ENCODE peak calls at places on chromosomes 7 and 10, in four cellular contexts. H is IMR-90, G is spleen, Q is testis. Z is an unnamed sample.

GRCh38 chr7:151459726-151460473 is 20.0 kb upstream of the CRYGN start:
- DNase-seq in H (peak), G (no peak), Q (peak), Z (peak)

GRCh38 chr7:7577888-7578287 is 11.2 kb downstream of the MIOS start:
- DNase-seq in H (no peak), G (no peak), Q (no peak), Z (no peak)

GRCh38 chr10:80322158-80322557 is 32.7 kb upstream of the MAT1A start:
- DNase-seq in H (no peak), G (no peak), Q (no peak), Z (no peak)

GRCh38 chr7:27150568-27151340 is 1.6 kb downstream of the HOXA3 start:
- DNase-seq in H (peak), G (peak), Q (peak), Z (peak)

GRCh38 chr10:122854648-122855047 is 9.0 kb upstream of the CUZD1 start:
- DNase-seq in H (peak), G (no peak), Q (no peak), Z (no peak)

GRCh38 chr10:78600121-78600665 is 468.6 kb upstream of the ZMIZ1 start:
- DNase-seq in H (no peak), G (no peak), Q (no peak), Z (no peak)

GRCh38 chr10:71974489-71975011 is 10.4 kb downstream of the CHST3 start:
- DNase-seq in H (peak), G (peak), Q (no peak), Z (peak)

GRCh38 chr10:79295593-79295992 is 51.7 kb upstream of the PPIF start:
- DNase-seq in H (no peak), G (peak), Q (no peak), Z (no peak)

GRCh38 chr7:69928609-69929008 is 330.3 kb downstream of the AUTS2 start:
- DNase-seq in H (no peak), G (no peak), Q (no peak), Z (no peak)

GRCh38 chr7:94975316-94975715 is 67.9 kb downstream of the PPP1R9A start:
- DNase-seq in H (no peak), G (no peak), Q (no peak), Z (no peak)

GRCh38 chr10:119090026-119090808 is 9.6 kb upstream of the EIF3A start:
- DNase-seq in H (no peak), G (no peak), Q (no peak), Z (no peak)

GRCh38 chr7:128351296-128352123 is 7.8 kb upstream of the RBM28 start:
- DNase-seq in H (no peak), G (peak), Q (no peak), Z (no peak)

GRCh38 chr7:8378349-8379019 is 54.9 kb upstream of the NXPH1 start:
- DNase-seq in H (no peak), G (no peak), Q (no peak), Z (no peak)

GRCh38 chr10:91162050-91162494 is 58.4 kb upstream of the PCGF5 start:
- DNase-seq in H (peak), G (no peak), Q (peak), Z (no peak)

GRCh38 chr7:102208826-102209225 is 77.8 kb upstream of the SH2B2 start:
- DNase-seq in H (no peak), G (no peak), Q (no peak), Z (no peak)

GRCh38 chr7:23277359-23277989 is 21.7 kb upstream of the MALSU1 start:
- DNase-seq in H (peak), G (no peak), Q (peak), Z (no peak)

GRCh38 chr10:4013651-4014085 is 228.7 kb upstream of the KLF6 start:
- DNase-seq in H (no peak), G (no peak), Q (no peak), Z (peak)

GRCh38 chr7:124777268-124777667 is 11.7 kb upstream of the GPR37 start:
- DNase-seq in H (no peak), G (no peak), Q (no peak), Z (no peak)

GRCh38 chr10:102732661-102733060 is 11.1 kb upstream of the WBP1L start:
- DNase-seq in H (no peak), G (no peak), Q (no peak), Z (no peak)
- H3K27ac ChIP-seq in H (no peak), G (no peak), Q (no peak), Z (no peak)

GRCh38 chr10:30840386-30841074 is 191.1 kb downstream of the ZNF438 start:
- DNase-seq in H (peak), G (no peak), Q (no peak), Z (no peak)

GRCh38 chr10:30847642-30848041 is 184.0 kb downstream of the ZNF438 start:
- DNase-seq in H (no peak), G (no peak), Q (no peak), Z (no peak)

GRCh38 chr10:30847199-30847598 is 184.5 kb downstream of the ZNF438 start:
- DNase-seq in H (no peak), G (no peak), Q (no peak), Z (no peak)

GRCh38 chr10:30836411-30836810 is 195.3 kb downstream of the ZNF438 start:
- DNase-seq in H (no peak), G (no peak), Q (no peak), Z (no peak)

DNA sequence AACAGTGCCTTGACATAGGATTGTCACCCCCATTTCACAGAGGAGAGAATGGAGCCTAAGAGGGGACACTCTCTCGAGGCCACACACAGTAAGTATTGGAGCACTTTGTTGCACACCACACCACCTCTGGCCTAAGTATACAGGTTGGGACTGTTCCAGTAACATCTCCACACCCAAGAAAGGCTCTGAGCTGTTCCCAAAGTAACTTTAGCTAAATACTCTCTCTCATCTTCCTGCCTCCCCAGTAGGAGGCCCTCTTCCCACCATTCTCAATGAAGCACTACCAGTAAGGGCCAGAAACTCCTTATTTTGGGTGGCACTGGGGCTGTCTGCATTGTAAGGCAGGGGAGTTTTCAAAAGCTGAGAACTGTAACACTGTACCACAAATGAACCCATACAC is 189.5 kb downstream of the ZNF438 start:
- DNase-seq in H (no peak), G (no peak), Q (no peak), Z (no peak)
- H3K27ac ChIP-seq in H (no peak), G (no peak), Q (no peak), Z (no peak)

DNA sequence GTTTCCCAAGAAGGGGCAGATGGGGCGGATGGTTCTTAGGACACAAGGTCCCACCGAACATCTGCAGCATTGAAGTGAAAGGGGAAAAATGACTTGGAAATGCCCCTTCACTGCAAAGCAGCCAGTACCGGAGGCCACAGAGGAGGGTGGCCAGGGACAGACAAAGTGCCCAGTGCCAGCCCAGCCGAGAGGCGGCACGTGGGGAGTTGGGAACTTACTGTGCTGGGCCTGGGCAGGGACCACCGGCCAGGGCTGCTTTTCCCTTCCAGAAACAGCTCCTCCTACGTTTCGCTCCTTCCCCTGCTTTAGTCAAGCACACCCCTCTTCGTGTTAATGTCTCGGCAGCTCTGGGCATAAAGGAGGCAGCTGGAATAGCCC is 129.2 kb downstream of the TNS3 start:
- DNase-seq in H (no peak), G (no peak), Q (no peak), Z (peak)
- H3K27ac ChIP-seq in H (peak), G (peak), Q (peak), Z (peak)

DNA sequence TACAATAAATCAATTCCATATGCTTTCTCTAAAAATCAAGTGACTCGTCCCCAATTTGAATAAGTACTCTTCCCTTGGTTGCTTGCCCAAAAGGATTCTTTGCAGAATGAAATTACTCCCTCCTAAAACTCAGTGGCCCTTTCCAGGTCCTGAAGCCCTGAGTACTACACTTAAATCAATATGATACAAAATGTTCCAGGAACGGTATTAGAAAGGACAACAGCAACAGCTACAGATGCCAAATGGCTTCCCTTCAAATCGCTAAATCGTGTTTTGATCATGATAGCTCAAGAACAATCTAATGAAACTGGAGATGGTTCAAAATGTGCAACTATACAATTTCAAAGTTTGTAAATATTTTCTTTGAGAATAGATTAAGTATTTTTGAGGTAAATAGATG is 59.4 kb downstream of the TPK1 start:
- DNase-seq in H (no peak), G (no peak), Q (no peak), Z (no peak)
- H3K27ac ChIP-seq in H (no peak), G (no peak), Q (no peak), Z (no peak)

Z was measured in tibial artery.